ENCODE peak calls at places on chromosomes 13 and 19, in seven cellular contexts. R is cardiac fibroblast, K is transverse colon, I is body of pancreas, W is OCI-LY7, Y is neural progenitor cell, M is PC-9. F is an unnamed sample.

GRCh38 chr13:105177265-105177900 is 1358.1 kb downstream of the EFNB2 start:
- DNase-seq in W (no peak), I (no peak), Y (no peak), K (no peak), M (no peak), R (no peak), F (peak; percentile 13)

GRCh38 chr13:82678052-82678451 is 1204.2 kb downstream of the SLITRK1 start:
- DNase-seq in I (no peak), R (no peak), Y (no peak), W (no peak), K (no peak), M (no peak), F (no peak)

GRCh38 chr19:36489920-36490415 is 607 bp upstream of the ZNF566 start:
- DNase-seq in I (peak; percentile 78), W (peak; percentile 93), K (peak; percentile 83), R (peak; percentile 97), M (no peak), Y (peak; percentile 96), F (peak; percentile 95)

GRCh38 chr13:75250526-75251183 is 231.3 kb downstream of the TBC1D4 start:
- DNase-seq in I (no peak), K (no peak), M (no peak), R (peak; percentile 69), Y (no peak), W (no peak), F (no peak)

GRCh38 chr13:67200183-67200582 is 30.0 kb downstream of the PCDH9 start:
- DNase-seq in M (no peak), W (no peak), K (no peak), R (no peak), Y (no peak), I (no peak), F (no peak)

GRCh38 chr13:99923877-99924582 is 47.5 kb downstream of the ZIC5 start:
- DNase-seq in M (no peak), R (no peak), K (no peak), I (no peak), Y (no peak), W (no peak), F (no peak)

GRCh38 chr13:34578471-34578870 is 363.6 kb upstream of the NBEA start:
- DNase-seq in I (no peak), W (no peak), K (no peak), Y (no peak), R (peak; percentile 15), M (no peak), F (no peak)

GRCh38 chr13:101152184-101152583 is 264.1 kb downstream of the NALCN start:
- DNase-seq in K (no peak), R (no peak), Y (no peak), W (no peak), I (no peak), M (no peak), F (no peak)

GRCh38 chr19:5150902-5151741 is 182.2 kb downstream of the KDM4B start:
- DNase-seq in Y (no peak), I (peak; percentile 4), R (no peak), W (no peak), M (no peak), K (no peak), F (no peak)

GRCh38 chr19:48310227-48310626 is 15.1 kb upstream of the EMP3 start:
- DNase-seq in I (no peak), M (no peak), Y (no peak), R (no peak), W (no peak), K (no peak), F (no peak)

GRCh38 chr13:48304132-48304876 is 753 bp downstream of the RB1 start:
- DNase-seq in W (peak; percentile 98), Y (peak; percentile 59), R (peak; percentile 67), M (peak; percentile 8), I (peak; percentile 39), K (peak; percentile 57), F (peak; percentile 93)

GRCh38 chr13:56561327-56561726 is 579.4 kb upstream of the PRR20A start:
- DNase-seq in R (no peak), W (no peak), I (no peak), Y (peak; percentile 20), K (no peak), M (no peak), F (no peak)
- TF ChIP-seq CTCF in R (no peak), W (no peak), I (no peak), Y (peak; percentile 46), K (no peak), M (peak; percentile 22), F (no peak)

GRCh38 chr13:108915095-108915633 is 285.8 kb downstream of the MYO16 start:
- DNase-seq in I (peak; percentile 29), R (peak; percentile 72), W (no peak), Y (no peak), M (peak; percentile 31), K (no peak), F (peak; percentile 36)
- H3K4me3 ChIP-seq in I (no peak overlapping the region), R (peak overlapping the region; percentile 13), W (no peak overlapping the region), Y (no peak overlapping the region), M (peak overlapping the region; percentile 47), K (no peak overlapping the region), F (peak overlapping the region; percentile 34)

GRCh38 chr13:50450279-50450678 is 393.2 kb downstream of the DLEU7 start:
- DNase-seq in W (no peak), K (no peak), Y (no peak), M (no peak), I (no peak), R (no peak), F (no peak)

GRCh38 chr13:50451609-50452008 is 391.9 kb downstream of the DLEU7 start:
- DNase-seq in I (no peak), Y (no peak), R (peak; percentile 14), K (no peak), W (no peak), M (no peak), F (no peak)

GRCh38 chr13:50452028-50452427 is 391.5 kb downstream of the DLEU7 start:
- DNase-seq in M (no peak), K (no peak), R (no peak), I (no peak), W (no peak), Y (no peak), F (no peak)

GRCh38 chr13:50448535-50448981 is 394.9 kb downstream of the DLEU7 start:
- DNase-seq in Y (no peak), K (no peak), I (no peak), M (no peak), R (no peak), W (no peak), F (no peak)

DNA sequence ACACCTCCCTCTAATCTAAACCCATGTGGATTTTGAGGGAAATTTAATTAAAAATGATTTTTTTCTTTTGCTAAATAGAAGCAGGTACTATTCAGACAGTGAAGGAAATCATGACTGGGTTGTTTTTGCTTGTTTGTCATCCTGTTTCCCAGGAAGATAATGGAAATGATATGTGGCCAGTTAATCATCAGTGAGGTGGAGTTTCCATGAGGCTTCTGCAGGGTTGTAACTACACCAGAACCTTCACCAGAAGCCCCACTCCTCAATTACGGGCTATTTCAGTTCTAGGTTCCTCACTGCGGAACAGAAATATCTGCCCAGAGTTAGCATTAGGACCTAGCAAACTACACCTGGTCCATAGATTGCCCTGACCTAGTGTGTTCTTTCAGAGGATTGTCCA is 394.0 kb downstream of the DLEU7 start:
- DNase-seq in I (no peak), R (no peak), Y (no peak), K (no peak), M (no peak), W (no peak), F (no peak)
- TF ChIP-seq CTCF in I (no peak), R (no peak), Y (no peak), K (no peak), M (no peak), W (no peak), F (no peak)

GRCh38 chr19:917323-918151 is at the start of gene KISS1R:
- DNase-seq in K (no peak), I (peak; percentile 52), R (peak; percentile 29), Y (peak; percentile 93), M (peak; percentile 38), W (peak; percentile 78), F (peak; percentile 65)

GRCh38 chr19:918152-918437 is 962 bp downstream of the KISS1R start:
- DNase-seq in Y (no peak), R (no peak), W (no peak), K (no peak), I (no peak), M (no peak), F (no peak)

GRCh38 chr19:918481-919156 is 1.5 kb downstream of the KISS1R start:
- DNase-seq in I (no peak), Y (peak; percentile 39), M (no peak), K (no peak), R (no peak), W (no peak), F (no peak)

GRCh38 chr19:919157-920050 is 2.3 kb downstream of the KISS1R start:
- DNase-seq in Y (peak; percentile 57), R (no peak), I (no peak), K (no peak), W (no peak), M (peak; percentile 58), F (peak; percentile 46)

DNA sequence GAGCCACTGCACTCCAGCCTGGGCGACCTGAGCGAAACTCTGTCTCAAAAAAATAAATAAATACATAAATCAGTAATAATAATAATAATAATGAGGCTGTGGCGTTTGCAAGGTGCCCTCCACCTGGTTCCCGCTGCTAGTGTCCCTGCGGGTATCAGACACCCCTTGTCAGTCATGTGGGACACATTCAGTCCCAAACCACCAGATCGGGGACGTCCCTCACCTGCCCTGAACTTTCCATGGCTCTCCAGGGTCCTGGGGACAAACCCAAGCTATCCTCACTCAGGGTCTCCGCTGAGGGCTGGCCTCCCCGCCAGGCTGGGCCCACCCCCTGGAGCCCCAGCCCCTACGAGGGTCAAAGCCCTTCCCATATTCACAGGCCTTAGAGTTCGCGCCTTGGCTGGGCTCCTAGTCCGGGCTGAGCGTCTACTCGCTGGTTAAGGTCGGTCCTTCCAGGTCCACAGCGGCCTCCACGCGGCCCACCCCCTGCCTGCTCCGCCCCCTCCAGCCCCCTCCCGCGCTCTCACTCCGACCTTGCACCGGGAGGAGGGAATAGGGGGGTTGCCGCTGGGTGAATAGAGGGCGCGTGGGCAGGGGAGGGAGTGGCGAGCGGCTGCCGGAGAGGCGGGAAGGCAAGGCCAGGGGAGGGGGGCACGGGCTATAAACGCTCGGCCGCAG is 349 bp upstream of the KISS1R start:
- DNase-seq in Y (peak; percentile 71), K (no peak), I (peak; percentile 46), W (no peak), R (no peak), M (no peak), F (no peak)
- H3K4me3 ChIP-seq in Y (peak overlapping the region; percentile 58), K (peak overlapping the region; percentile 26), I (peak overlapping the region; percentile 1), W (no peak overlapping the region), R (no peak overlapping the region), M (no peak overlapping the region), F (no peak overlapping the region)

GRCh38 chr19:16899566-16900075 is 10.8 kb downstream of the F2RL3 start:
- DNase-seq in Y (peak; percentile 62), K (peak; percentile 58), R (peak; percentile 43), I (peak; percentile 40), W (peak; percentile 62), M (peak; percentile 48), F (peak; percentile 79)
- TF ChIP-seq CTCF in Y (peak; percentile 59), K (peak; percentile 43), R (peak; percentile 73), I (no peak), W (peak; percentile 80), M (peak; percentile 82), F (peak; percentile 81)

GRCh38 chr13:114128624-114129522 is 3.5 kb downstream of the RASA3 start:
- DNase-seq in W (peak; percentile 80), M (no peak), K (peak; percentile 79), R (peak; percentile 89), I (peak; percentile 48), Y (no peak), F (peak; percentile 92)
- H3K4me3 ChIP-seq in W (peak overlapping the region; percentile 47), M (no peak overlapping the region), K (peak overlapping the region; percentile 19), R (peak overlapping the region; percentile 38), I (no peak overlapping the region), Y (no peak overlapping the region), F (peak overlapping the region; percentile 75)

GRCh38 chr19:7004313-7004931 is 16.8 kb downstream of the MBD3L2B start:
- DNase-seq in I (no peak), W (no peak), R (no peak), K (no peak), M (no peak), Y (peak; percentile 38), F (no peak)
- TF ChIP-seq CTCF in I (no peak), W (no peak), R (no peak), K (no peak), M (no peak), Y (peak; percentile 77), F (no peak)